ENCODE peak calls at places on chromosome 6, in five cellular contexts. M, O, K, T and H are unnamed samples.
A peak's percentile ranks its signal among the peaks of the same experiment; 100 is the strongest.

GRCh38 chr6:65450451-65450850 is 256.6 kb downstream of the EYS start:
- DNase-seq in M (no peak), O (no peak), K (no peak), T (no peak), H (no peak)

GRCh38 chr6:105604593-105604905 is 201.7 kb upstream of the PREP start:
- DNase-seq in M (no peak), O (no peak), K (no peak), T (no peak), H (no peak)

GRCh38 chr6:2375443-2375842 is 130.0 kb upstream of the GMDS start:
- DNase-seq in M (no peak), O (no peak), K (no peak), T (no peak), H (no peak)

GRCh38 chr6:122726649-122727048 is 52.9 kb upstream of the FABP7 start:
- DNase-seq in M (no peak), O (no peak), K (no peak), T (no peak), H (no peak)

GRCh38 chr6:161407115-161407514 is 133.3 kb upstream of the AGPAT4 start:
- DNase-seq in M (no peak), O (no peak), K (no peak), T (no peak), H (no peak)

GRCh38 chr6:116090251-116090650 is 10.4 kb upstream of the NT5DC1 start:
- DNase-seq in M (no peak), O (no peak), K (no peak), T (peak; percentile 87), H (no peak)

GRCh38 chr6:47360388-47360787 is 50.7 kb upstream of the TNFRSF21 start:
- DNase-seq in M (no peak), O (no peak), K (no peak), T (peak; percentile 18), H (no peak)

GRCh38 chr6:94454231-94454630 is 1034.9 kb upstream of the EPHA7 start:
- DNase-seq in M (no peak), O (no peak), K (no peak), T (no peak), H (no peak)

GRCh38 chr6:5723905-5724691 is 282.6 kb downstream of the NRN1 start:
- DNase-seq in M (no peak), O (peak; percentile 88), K (no peak), T (peak; percentile 84), H (no peak)

GRCh38 chr6:11778648-11779307 is at the start of gene ADTRP:
- DNase-seq in M (no peak), O (no peak), K (no peak), T (no peak), H (no peak)

GRCh38 chr6:14240411-14241166 is 123.0 kb downstream of the CD83 start:
- DNase-seq in M (no peak), O (no peak), K (no peak), T (peak; percentile 7), H (no peak)

GRCh38 chr6:37059344-37060194 is 54.1 kb downstream of the FGD2 start:
- DNase-seq in M (peak; percentile 70), O (peak; percentile 66), K (no peak), T (peak; percentile 19), H (no peak)

GRCh38 chr6:137434640-137435039 is 59.6 kb downstream of the OLIG3 start:
- DNase-seq in M (no peak), O (no peak), K (no peak), T (no peak), H (no peak)

GRCh38 chr6:41914343-41914742 is 6.6 kb downstream of the MED20 start:
- DNase-seq in M (no peak), O (no peak), K (no peak), T (no peak), H (no peak)

GRCh38 chr6:45115696-45116095 is 212.4 kb upstream of the RUNX2 start:
- DNase-seq in M (no peak), O (no peak), K (no peak), T (no peak), H (no peak)